ENCODE peak calls at places on chromosomes 16 and 17, in four cellular contexts. One of them, this sample, is unnamed.

GRCh38 chr17:7022791-7023571 is at the start of gene BCL6B:
- DNase-seq in cardiac muscle cell: no peak
- DNase-seq in stomach: no peak
- DNase-seq in CD4-positive, alpha-beta memory T cell: no peak
- DNase-seq in this sample: peak

GRCh38 chr17:6085812-6086211 is 15.6 kb downstream of the WSCD1 start:
- DNase-seq in cardiac muscle cell: no peak
- DNase-seq in stomach: peak
- DNase-seq in CD4-positive, alpha-beta memory T cell: no peak
- DNase-seq in this sample: no peak

GRCh38 chr17:52024296-52024870 is 134.1 kb downstream of the CA10 start:
- DNase-seq in cardiac muscle cell: no peak
- DNase-seq in stomach: no peak
- DNase-seq in CD4-positive, alpha-beta memory T cell: no peak
- DNase-seq in this sample: no peak

GRCh38 chr16:74659041-74659440 is 7.6 kb downstream of the RFWD3 start:
- DNase-seq in cardiac muscle cell: no peak
- DNase-seq in stomach: no peak
- DNase-seq in CD4-positive, alpha-beta memory T cell: no peak
- DNase-seq in this sample: no peak

GRCh38 chr17:12744298-12744697 is 45.0 kb upstream of the ARHGAP44 start:
- DNase-seq in cardiac muscle cell: no peak
- DNase-seq in stomach: no peak
- DNase-seq in CD4-positive, alpha-beta memory T cell: no peak
- DNase-seq in this sample: peak

GRCh38 chr16:14302031-14302398 is 230.9 kb downstream of the MRTFB start:
- DNase-seq in cardiac muscle cell: peak
- DNase-seq in stomach: peak
- DNase-seq in CD4-positive, alpha-beta memory T cell: no peak
- DNase-seq in this sample: no peak

GRCh38 chr17:27915715-27916114 is 22.6 kb upstream of the LYRM9 start:
- DNase-seq in cardiac muscle cell: no peak
- DNase-seq in stomach: no peak
- DNase-seq in CD4-positive, alpha-beta memory T cell: no peak
- DNase-seq in this sample: no peak

GRCh38 chr16:21971856-21972255 is 18.7 kb downstream of the UQCRC2 start:
- DNase-seq in cardiac muscle cell: no peak
- DNase-seq in stomach: no peak
- DNase-seq in CD4-positive, alpha-beta memory T cell: no peak
- DNase-seq in this sample: no peak

GRCh38 chr17:19502517-19502916 is 31.1 kb upstream of the SLC47A1 start:
- DNase-seq in cardiac muscle cell: no peak
- DNase-seq in stomach: no peak
- DNase-seq in CD4-positive, alpha-beta memory T cell: peak
- DNase-seq in this sample: no peak

GRCh38 chr17:80789356-80789902 is 202.2 kb upstream of the CHMP6 start:
- DNase-seq in cardiac muscle cell: no peak
- DNase-seq in stomach: no peak
- DNase-seq in CD4-positive, alpha-beta memory T cell: no peak
- DNase-seq in this sample: peak

GRCh38 chr16:88770459-88771293 is 14.3 kb downstream of the PIEZO1 start:
- DNase-seq in cardiac muscle cell: peak
- DNase-seq in stomach: peak
- DNase-seq in CD4-positive, alpha-beta memory T cell: no peak
- DNase-seq in this sample: peak

GRCh38 chr17:58383892-58384462 is 32.0 kb upstream of the SUPT4H1 start:
- DNase-seq in cardiac muscle cell: no peak
- DNase-seq in stomach: no peak
- DNase-seq in CD4-positive, alpha-beta memory T cell: no peak
- DNase-seq in this sample: no peak

GRCh38 chr16:56610017-56610608 is 1.7 kb downstream of the MT2A start:
- DNase-seq in cardiac muscle cell: no peak
- DNase-seq in stomach: peak
- DNase-seq in CD4-positive, alpha-beta memory T cell: peak
- DNase-seq in this sample: peak

GRCh38 chr17:77859411-77859810 is 99.1 kb upstream of the TNRC6C start:
- DNase-seq in cardiac muscle cell: no peak
- DNase-seq in stomach: no peak
- DNase-seq in CD4-positive, alpha-beta memory T cell: no peak
- DNase-seq in this sample: peak

DNA sequence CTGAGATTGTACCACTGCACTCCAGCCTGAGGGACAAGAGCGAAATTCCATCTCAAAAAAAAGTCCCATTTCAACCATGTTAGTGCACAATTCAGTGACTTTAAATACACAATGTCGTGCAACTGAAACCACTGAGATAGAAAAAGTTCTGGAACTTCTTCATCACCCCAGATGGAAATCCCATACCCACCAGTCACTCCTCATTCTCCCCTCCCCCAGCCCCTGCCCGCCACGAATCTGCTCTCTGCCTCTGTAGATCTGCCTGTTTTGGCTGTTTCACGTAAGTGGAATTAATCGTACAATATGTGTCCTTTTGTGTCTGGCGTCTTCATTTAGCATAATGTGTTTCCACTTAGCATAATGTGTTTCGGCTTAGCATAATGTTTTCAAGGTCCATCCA is 3.6 kb upstream of the SPPL2C start:
- DNase-seq in cardiac muscle cell: no peak
- DNase-seq in stomach: no peak
- DNase-seq in CD4-positive, alpha-beta memory T cell: no peak
- DNase-seq in this sample: no peak
- H3K4me3 ChIP-seq in cardiac muscle cell: no peak
- H3K4me3 ChIP-seq in stomach: no peak
- H3K4me3 ChIP-seq in CD4-positive, alpha-beta memory T cell: no peak
- H3K4me3 ChIP-seq in this sample: no peak

GRCh38 chr16:31487720-31488629 is 5.1 kb downstream of the SLC5A2 start:
- DNase-seq in cardiac muscle cell: peak
- DNase-seq in stomach: peak
- DNase-seq in CD4-positive, alpha-beta memory T cell: peak
- DNase-seq in this sample: peak

GRCh38 chr16:31489616-31490584 is 7.0 kb downstream of the SLC5A2 start:
- DNase-seq in cardiac muscle cell: no peak
- DNase-seq in stomach: no peak
- DNase-seq in CD4-positive, alpha-beta memory T cell: no peak
- DNase-seq in this sample: no peak

GRCh38 chr16:31487076-31487719 is 4.3 kb downstream of the SLC5A2 start:
- DNase-seq in cardiac muscle cell: no peak
- DNase-seq in stomach: no peak
- DNase-seq in CD4-positive, alpha-beta memory T cell: no peak
- DNase-seq in this sample: no peak

GRCh38 chr16:31486036-31486435 is 3.1 kb downstream of the SLC5A2 start:
- DNase-seq in cardiac muscle cell: no peak
- DNase-seq in stomach: no peak
- DNase-seq in CD4-positive, alpha-beta memory T cell: no peak
- DNase-seq in this sample: peak

DNA sequence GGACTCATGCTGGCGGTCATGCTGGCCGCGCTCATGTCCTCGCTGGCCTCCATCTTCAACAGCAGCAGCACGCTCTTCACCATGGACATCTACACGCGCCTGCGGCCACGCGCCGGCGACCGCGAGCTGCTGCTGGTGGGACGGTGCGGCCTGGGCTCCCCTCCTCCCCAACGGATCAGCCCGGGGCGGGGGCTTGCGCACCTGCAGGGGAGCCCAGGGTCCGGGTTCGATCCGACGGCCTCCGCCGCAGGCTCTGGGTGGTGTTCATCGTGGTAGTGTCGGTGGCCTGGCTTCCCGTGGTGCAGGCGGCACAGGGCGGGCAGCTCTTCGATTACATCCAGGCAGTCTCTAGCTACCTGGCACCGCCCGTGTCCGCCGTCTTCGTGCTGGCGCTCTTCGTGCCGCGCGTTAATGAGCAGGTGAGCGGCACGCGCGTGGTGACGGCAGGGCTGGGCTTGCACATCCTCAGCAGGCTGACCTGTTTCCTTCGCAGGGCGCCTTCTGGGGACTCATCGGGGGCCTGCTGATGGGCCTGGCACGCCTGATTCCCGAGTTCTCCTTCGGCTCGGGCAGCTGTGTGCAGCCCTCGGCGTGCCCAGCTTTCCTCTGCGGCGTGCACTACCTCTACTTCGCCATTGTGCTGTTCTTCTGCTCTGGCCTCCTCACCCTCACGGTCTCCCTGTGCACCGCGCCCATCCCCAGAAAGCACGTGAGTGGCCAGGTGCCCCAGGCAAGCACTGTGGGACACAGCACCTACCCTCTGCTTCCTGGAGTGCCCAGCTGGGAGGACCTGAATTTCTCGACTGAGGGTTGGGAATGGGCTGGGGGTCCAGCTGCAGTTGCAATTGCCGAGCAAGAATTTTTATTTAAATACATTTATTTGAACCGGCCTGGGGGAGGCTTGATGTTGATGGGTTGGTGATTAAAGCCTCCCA is 6.0 kb downstream of the SLC5A2 start:
- DNase-seq in cardiac muscle cell: no peak
- DNase-seq in stomach: no peak
- DNase-seq in CD4-positive, alpha-beta memory T cell: no peak
- DNase-seq in this sample: peak
- H3K4me3 ChIP-seq in cardiac muscle cell: no peak
- H3K4me3 ChIP-seq in stomach: peak
- H3K4me3 ChIP-seq in CD4-positive, alpha-beta memory T cell: no peak
- H3K4me3 ChIP-seq in this sample: peak

GRCh38 chr17:35361027-35361426 is 12.4 kb downstream of the SLFN11 start:
- DNase-seq in cardiac muscle cell: no peak
- DNase-seq in stomach: no peak
- DNase-seq in CD4-positive, alpha-beta memory T cell: no peak
- DNase-seq in this sample: no peak
- H3K4me3 ChIP-seq in cardiac muscle cell: no peak
- H3K4me3 ChIP-seq in stomach: no peak
- H3K4me3 ChIP-seq in CD4-positive, alpha-beta memory T cell: no peak
- H3K4me3 ChIP-seq in this sample: no peak

GRCh38 chr16:704552-705380 is 835 bp downstream of the FBXL16 start:
- DNase-seq in cardiac muscle cell: peak
- DNase-seq in stomach: no peak
- DNase-seq in CD4-positive, alpha-beta memory T cell: no peak
- DNase-seq in this sample: no peak
- H3K4me3 ChIP-seq in cardiac muscle cell: no peak
- H3K4me3 ChIP-seq in stomach: peak
- H3K4me3 ChIP-seq in CD4-positive, alpha-beta memory T cell: no peak
- H3K4me3 ChIP-seq in this sample: no peak

GRCh38 chr16:20676867-20677266 is 20.6 kb downstream of the ACSM1 start:
- DNase-seq in cardiac muscle cell: no peak
- DNase-seq in stomach: no peak
- DNase-seq in CD4-positive, alpha-beta memory T cell: no peak
- DNase-seq in this sample: no peak
- H3K4me3 ChIP-seq in cardiac muscle cell: no peak
- H3K4me3 ChIP-seq in stomach: no peak
- H3K4me3 ChIP-seq in CD4-positive, alpha-beta memory T cell: no peak
- H3K4me3 ChIP-seq in this sample: no peak

DNA sequence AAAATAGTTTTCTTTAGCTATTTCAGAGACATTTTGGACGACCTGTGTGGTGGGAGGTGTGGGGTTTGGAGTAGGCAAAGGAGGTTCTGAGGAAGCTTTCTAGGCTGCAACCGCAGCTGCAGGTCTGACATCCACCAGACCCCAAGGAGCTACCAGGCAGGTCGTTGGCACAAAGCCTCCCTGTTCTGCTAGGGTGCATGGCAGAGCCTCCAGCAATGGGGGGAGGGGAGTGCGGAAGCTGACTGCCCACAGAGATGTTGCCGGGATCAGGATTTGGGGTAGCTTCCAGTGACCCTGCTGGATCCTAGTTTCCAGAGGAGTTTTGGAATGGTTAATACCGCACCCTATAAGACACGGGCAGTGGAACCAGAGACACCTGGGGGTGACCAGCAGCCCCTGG is 58.4 kb downstream of the RAP1GAP2 start:
- DNase-seq in cardiac muscle cell: no peak
- DNase-seq in stomach: peak
- DNase-seq in CD4-positive, alpha-beta memory T cell: no peak
- DNase-seq in this sample: no peak
- H3K4me3 ChIP-seq in cardiac muscle cell: peak
- H3K4me3 ChIP-seq in stomach: peak
- H3K4me3 ChIP-seq in CD4-positive, alpha-beta memory T cell: no peak
- H3K4me3 ChIP-seq in this sample: no peak

GRCh38 chr17:38454528-38454927 is 26.3 kb downstream of the ARHGAP23 start:
- DNase-seq in cardiac muscle cell: no peak
- DNase-seq in stomach: peak
- DNase-seq in CD4-positive, alpha-beta memory T cell: no peak
- DNase-seq in this sample: no peak
- H3K4me3 ChIP-seq in cardiac muscle cell: no peak
- H3K4me3 ChIP-seq in stomach: peak
- H3K4me3 ChIP-seq in CD4-positive, alpha-beta memory T cell: no peak
- H3K4me3 ChIP-seq in this sample: peak

GRCh38 chr16:19086322-19087199 is 19.1 kb downstream of the COQ7 start:
- DNase-seq in cardiac muscle cell: peak
- DNase-seq in stomach: peak
- DNase-seq in CD4-positive, alpha-beta memory T cell: peak
- DNase-seq in this sample: peak
- H3K4me3 ChIP-seq in cardiac muscle cell: no peak
- H3K4me3 ChIP-seq in stomach: peak
- H3K4me3 ChIP-seq in CD4-positive, alpha-beta memory T cell: no peak
- H3K4me3 ChIP-seq in this sample: peak

GRCh38 chr17:17497065-17497844 is 1.1 kb upstream of the RASD1 start:
- DNase-seq in cardiac muscle cell: no peak
- DNase-seq in stomach: no peak
- DNase-seq in CD4-positive, alpha-beta memory T cell: no peak
- DNase-seq in this sample: peak
- H3K4me3 ChIP-seq in cardiac muscle cell: no peak
- H3K4me3 ChIP-seq in stomach: peak
- H3K4me3 ChIP-seq in CD4-positive, alpha-beta memory T cell: no peak
- H3K4me3 ChIP-seq in this sample: peak